ENCODE peak calls at places on chromosome 17, in six cellular contexts. One of them, this sample, is unnamed.

GRCh38 chr17:1365445-1366039 is 34.5 kb downstream of the YWHAE start:
- DNase-seq in tibial nerve: peak; percentile 62
- DNase-seq in stomach: peak; percentile 63
- DNase-seq in cardiac muscle cell: peak; percentile 87
- DNase-seq in endothelial cell of umbilical vein: peak; percentile 86
- DNase-seq in heart right ventricle: peak; percentile 68
- DNase-seq in this sample: peak; percentile 75

GRCh38 chr17:58308985-58309917 is 19.3 kb downstream of the TSPOAP1 start:
- DNase-seq in tibial nerve: no peak
- DNase-seq in heart right ventricle: no peak
- DNase-seq in stomach: peak; percentile 17
- DNase-seq in cardiac muscle cell: no peak
- DNase-seq in endothelial cell of umbilical vein: no peak
- DNase-seq in this sample: no peak

GRCh38 chr17:18179804-18180203 is 3.8 kb upstream of the ALKBH5 start:
- DNase-seq in stomach: no peak
- DNase-seq in endothelial cell of umbilical vein: no peak
- DNase-seq in cardiac muscle cell: no peak
- DNase-seq in heart right ventricle: no peak
- DNase-seq in tibial nerve: no peak
- DNase-seq in this sample: no peak

GRCh38 chr17:72409405-72410002 is 288.7 kb downstream of the SOX9 start:
- DNase-seq in tibial nerve: no peak
- DNase-seq in stomach: no peak
- DNase-seq in cardiac muscle cell: no peak
- DNase-seq in heart right ventricle: no peak
- DNase-seq in endothelial cell of umbilical vein: no peak
- DNase-seq in this sample: no peak

GRCh38 chr17:65750678-65751077 is 189.2 kb upstream of the AXIN2 start:
- DNase-seq in tibial nerve: peak; percentile 27
- DNase-seq in endothelial cell of umbilical vein: peak; percentile 62
- DNase-seq in stomach: peak; percentile 87
- DNase-seq in heart right ventricle: peak; percentile 56
- DNase-seq in cardiac muscle cell: peak; percentile 92
- DNase-seq in this sample: peak; percentile 75

GRCh38 chr17:65627892-65628622 is 66.6 kb upstream of the AXIN2 start:
- DNase-seq in stomach: peak; percentile 67
- DNase-seq in heart right ventricle: no peak
- DNase-seq in endothelial cell of umbilical vein: no peak
- DNase-seq in cardiac muscle cell: peak; percentile 24
- DNase-seq in tibial nerve: no peak
- DNase-seq in this sample: peak; percentile 95

GRCh38 chr17:41937970-41938851 is 7.8 kb downstream of the ODAD4 start:
- DNase-seq in stomach: peak; percentile 49
- DNase-seq in endothelial cell of umbilical vein: no peak
- DNase-seq in heart right ventricle: peak; percentile 62
- DNase-seq in cardiac muscle cell: no peak
- DNase-seq in tibial nerve: no peak
- DNase-seq in this sample: no peak

GRCh38 chr17:17547210-17547764 is 44.2 kb downstream of the PEMT start:
- DNase-seq in stomach: no peak
- DNase-seq in tibial nerve: no peak
- DNase-seq in cardiac muscle cell: no peak
- DNase-seq in endothelial cell of umbilical vein: no peak
- DNase-seq in heart right ventricle: no peak
- DNase-seq in this sample: no peak

GRCh38 chr17:78148286-78149016 is 2.3 kb downstream of the C17orf99 start:
- DNase-seq in heart right ventricle: no peak
- DNase-seq in endothelial cell of umbilical vein: no peak
- DNase-seq in tibial nerve: no peak
- DNase-seq in stomach: no peak
- DNase-seq in cardiac muscle cell: no peak
- DNase-seq in this sample: no peak

GRCh38 chr17:72287586-72287985 is 166.8 kb downstream of the SOX9 start:
- DNase-seq in endothelial cell of umbilical vein: no peak
- DNase-seq in cardiac muscle cell: no peak
- DNase-seq in stomach: peak; percentile 77
- DNase-seq in tibial nerve: no peak
- DNase-seq in heart right ventricle: no peak
- DNase-seq in this sample: no peak

GRCh38 chr17:46943511-46944393 is 20.8 kb downstream of the GOSR2 start:
- DNase-seq in stomach: no peak
- DNase-seq in tibial nerve: peak; percentile 18
- DNase-seq in cardiac muscle cell: peak; percentile 38
- DNase-seq in endothelial cell of umbilical vein: peak; percentile 35
- DNase-seq in heart right ventricle: no peak
- DNase-seq in this sample: peak; percentile 25

GRCh38 chr17:1153795-1154546 is 25.8 kb downstream of the ABR start:
- DNase-seq in tibial nerve: peak; percentile 22
- DNase-seq in cardiac muscle cell: peak; percentile 92
- DNase-seq in stomach: no peak
- DNase-seq in heart right ventricle: no peak
- DNase-seq in endothelial cell of umbilical vein: no peak
- DNase-seq in this sample: peak; percentile 50

GRCh38 chr17:81911277-81911961 is at the start of gene PCYT2:
- DNase-seq in cardiac muscle cell: peak; percentile 89
- DNase-seq in heart right ventricle: peak; percentile 89
- DNase-seq in tibial nerve: peak; percentile 77
- DNase-seq in endothelial cell of umbilical vein: peak; percentile 71
- DNase-seq in stomach: peak; percentile 96
- DNase-seq in this sample: peak; percentile 62

GRCh38 chr17:65867014-65867413 is 305.6 kb upstream of the AXIN2 start:
- DNase-seq in heart right ventricle: no peak
- DNase-seq in tibial nerve: no peak
- DNase-seq in stomach: no peak
- DNase-seq in endothelial cell of umbilical vein: no peak
- DNase-seq in cardiac muscle cell: no peak
- DNase-seq in this sample: no peak

GRCh38 chr17:2059125-2059836 is 4.4 kb downstream of the HIC1 start:
- DNase-seq in tibial nerve: no peak
- DNase-seq in cardiac muscle cell: no peak
- DNase-seq in stomach: no peak
- DNase-seq in heart right ventricle: no peak
- DNase-seq in endothelial cell of umbilical vein: no peak
- DNase-seq in this sample: no peak

GRCh38 chr17:75181608-75182318 is 996 bp downstream of the SUMO2 start:
- DNase-seq in cardiac muscle cell: peak; percentile 24
- DNase-seq in endothelial cell of umbilical vein: peak; percentile 38
- DNase-seq in stomach: peak; percentile 28
- DNase-seq in heart right ventricle: peak; percentile 14
- DNase-seq in tibial nerve: peak; percentile 20
- DNase-seq in this sample: no peak

GRCh38 chr17:75182319-75182568 is 515 bp downstream of the SUMO2 start:
- DNase-seq in heart right ventricle: no peak
- DNase-seq in stomach: peak; percentile 26
- DNase-seq in cardiac muscle cell: no peak
- DNase-seq in endothelial cell of umbilical vein: no peak
- DNase-seq in tibial nerve: no peak
- DNase-seq in this sample: no peak

GRCh38 chr17:75183999-75184884 is 1.5 kb upstream of the SUMO2 start:
- DNase-seq in endothelial cell of umbilical vein: no peak
- DNase-seq in cardiac muscle cell: no peak
- DNase-seq in heart right ventricle: no peak
- DNase-seq in tibial nerve: no peak
- DNase-seq in stomach: no peak
- DNase-seq in this sample: no peak

GRCh38 chr17:75181110-75181509 is 1.6 kb downstream of the SUMO2 start:
- DNase-seq in stomach: no peak
- DNase-seq in endothelial cell of umbilical vein: peak; percentile 23
- DNase-seq in heart right ventricle: no peak
- DNase-seq in cardiac muscle cell: no peak
- DNase-seq in tibial nerve: no peak
- DNase-seq in this sample: no peak

GRCh38 chr17:75182569-75183436 is at the start of gene SUMO2:
- DNase-seq in cardiac muscle cell: peak; percentile 98
- DNase-seq in heart right ventricle: peak; percentile 95
- DNase-seq in tibial nerve: peak; percentile 91
- DNase-seq in stomach: peak; percentile 97
- DNase-seq in endothelial cell of umbilical vein: peak; percentile 96
- DNase-seq in this sample: peak; percentile 88
- TF ChIP-seq CTCF in cardiac muscle cell: peak; percentile 25
- TF ChIP-seq CTCF in heart right ventricle: peak; percentile 40
- TF ChIP-seq CTCF in tibial nerve: peak; percentile 64
- TF ChIP-seq CTCF in stomach: peak; percentile 32
- TF ChIP-seq CTCF in endothelial cell of umbilical vein: peak; percentile 42
- TF ChIP-seq CTCF in this sample: peak; percentile 19

GRCh38 chr17:40558300-40558584 is 7.0 kb downstream of the CCR7 start:
- DNase-seq in tibial nerve: no peak
- DNase-seq in cardiac muscle cell: no peak
- DNase-seq in stomach: peak; percentile 9
- DNase-seq in endothelial cell of umbilical vein: no peak
- DNase-seq in heart right ventricle: no peak
- DNase-seq in this sample: no peak
- H3K27ac ChIP-seq in tibial nerve: peak overlapping the region; percentile 63
- H3K27ac ChIP-seq in cardiac muscle cell: no peak overlapping the region
- H3K27ac ChIP-seq in stomach: peak overlapping the region; percentile 77
- H3K27ac ChIP-seq in endothelial cell of umbilical vein: no peak overlapping the region
- H3K27ac ChIP-seq in heart right ventricle: no peak overlapping the region
- H3K27ac ChIP-seq in this sample: no peak overlapping the region

DNA sequence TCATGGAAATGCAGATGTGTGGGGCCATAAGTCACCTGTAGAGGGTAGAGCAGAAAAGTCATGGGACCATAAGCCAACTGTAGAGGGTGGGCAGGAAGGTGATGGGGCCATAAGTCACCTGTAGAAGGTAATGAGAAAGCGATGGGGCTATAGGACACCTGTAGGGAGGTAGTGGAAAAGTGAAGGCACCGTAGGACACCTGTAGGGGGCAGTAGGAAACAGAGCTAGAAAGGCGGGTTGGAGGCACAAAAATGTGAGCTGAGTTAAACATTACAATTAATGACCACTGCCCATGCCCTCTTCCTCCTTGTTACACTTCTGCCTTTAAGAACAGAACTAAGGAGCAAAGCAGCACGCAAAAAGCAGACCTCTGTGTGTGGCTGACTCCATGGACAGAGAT is 150.1 kb downstream of the SHISA6 start:
- DNase-seq in cardiac muscle cell: no peak
- DNase-seq in endothelial cell of umbilical vein: no peak
- DNase-seq in heart right ventricle: no peak
- DNase-seq in tibial nerve: no peak
- DNase-seq in stomach: no peak
- DNase-seq in this sample: no peak
- TF ChIP-seq CTCF in cardiac muscle cell: no peak
- TF ChIP-seq CTCF in endothelial cell of umbilical vein: no peak
- TF ChIP-seq CTCF in heart right ventricle: no peak
- TF ChIP-seq CTCF in tibial nerve: no peak
- TF ChIP-seq CTCF in stomach: no peak
- TF ChIP-seq CTCF in this sample: no peak

GRCh38 chr17:43696891-43697290 is 35.2 kb upstream of the MEOX1 start:
- DNase-seq in heart right ventricle: no peak
- DNase-seq in tibial nerve: no peak
- DNase-seq in cardiac muscle cell: no peak
- DNase-seq in endothelial cell of umbilical vein: no peak
- DNase-seq in stomach: no peak
- DNase-seq in this sample: no peak
- H3K27ac ChIP-seq in heart right ventricle: no peak overlapping the region
- H3K27ac ChIP-seq in tibial nerve: no peak overlapping the region
- H3K27ac ChIP-seq in cardiac muscle cell: no peak overlapping the region
- H3K27ac ChIP-seq in endothelial cell of umbilical vein: no peak overlapping the region
- H3K27ac ChIP-seq in stomach: no peak overlapping the region
- H3K27ac ChIP-seq in this sample: no peak overlapping the region

GRCh38 chr17:69336996-69337395 is 10.1 kb upstream of the ABCA5 start:
- DNase-seq in endothelial cell of umbilical vein: no peak
- DNase-seq in heart right ventricle: no peak
- DNase-seq in stomach: no peak
- DNase-seq in tibial nerve: no peak
- DNase-seq in cardiac muscle cell: no peak
- DNase-seq in this sample: no peak

GRCh38 chr17:69331746-69332145 is 4.8 kb upstream of the ABCA5 start:
- DNase-seq in tibial nerve: no peak
- DNase-seq in cardiac muscle cell: no peak
- DNase-seq in endothelial cell of umbilical vein: no peak
- DNase-seq in heart right ventricle: no peak
- DNase-seq in stomach: no peak
- DNase-seq in this sample: no peak

GRCh38 chr17:69336580-69336979 is 9.6 kb upstream of the ABCA5 start:
- DNase-seq in endothelial cell of umbilical vein: no peak
- DNase-seq in heart right ventricle: no peak
- DNase-seq in tibial nerve: no peak
- DNase-seq in cardiac muscle cell: no peak
- DNase-seq in stomach: no peak
- DNase-seq in this sample: no peak

GRCh38 chr17:69339937-69340336 is 13.0 kb upstream of the ABCA5 start:
- DNase-seq in cardiac muscle cell: no peak
- DNase-seq in stomach: no peak
- DNase-seq in endothelial cell of umbilical vein: no peak
- DNase-seq in tibial nerve: no peak
- DNase-seq in heart right ventricle: no peak
- DNase-seq in this sample: no peak

DNA sequence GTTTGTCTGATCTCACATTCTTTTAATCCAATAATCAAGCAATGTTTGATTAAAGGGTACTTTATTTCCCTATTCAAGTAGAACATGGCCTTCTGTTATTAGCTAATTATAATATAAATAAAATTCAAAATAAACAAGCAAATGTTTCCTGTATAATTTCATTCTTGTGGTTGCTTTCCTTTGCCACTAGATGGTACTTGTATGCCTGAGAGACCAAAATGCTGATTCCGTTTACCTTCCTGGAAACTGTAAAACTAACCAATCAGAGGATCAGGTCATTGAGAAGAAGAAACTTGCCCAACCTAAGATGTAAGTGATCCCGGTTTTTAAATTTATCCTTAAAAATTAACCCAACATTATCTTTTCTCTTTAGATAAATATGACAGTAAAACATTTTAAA is 8.1 kb upstream of the ABCA5 start:
- DNase-seq in endothelial cell of umbilical vein: peak; percentile 46
- DNase-seq in cardiac muscle cell: peak; percentile 54
- DNase-seq in tibial nerve: no peak
- DNase-seq in heart right ventricle: no peak
- DNase-seq in stomach: no peak
- DNase-seq in this sample: no peak
- TF ChIP-seq CTCF in endothelial cell of umbilical vein: peak; percentile 30
- TF ChIP-seq CTCF in cardiac muscle cell: peak; percentile 46
- TF ChIP-seq CTCF in tibial nerve: no peak
- TF ChIP-seq CTCF in heart right ventricle: peak; percentile 59
- TF ChIP-seq CTCF in stomach: peak; percentile 52
- TF ChIP-seq CTCF in this sample: peak; percentile 29

DNA sequence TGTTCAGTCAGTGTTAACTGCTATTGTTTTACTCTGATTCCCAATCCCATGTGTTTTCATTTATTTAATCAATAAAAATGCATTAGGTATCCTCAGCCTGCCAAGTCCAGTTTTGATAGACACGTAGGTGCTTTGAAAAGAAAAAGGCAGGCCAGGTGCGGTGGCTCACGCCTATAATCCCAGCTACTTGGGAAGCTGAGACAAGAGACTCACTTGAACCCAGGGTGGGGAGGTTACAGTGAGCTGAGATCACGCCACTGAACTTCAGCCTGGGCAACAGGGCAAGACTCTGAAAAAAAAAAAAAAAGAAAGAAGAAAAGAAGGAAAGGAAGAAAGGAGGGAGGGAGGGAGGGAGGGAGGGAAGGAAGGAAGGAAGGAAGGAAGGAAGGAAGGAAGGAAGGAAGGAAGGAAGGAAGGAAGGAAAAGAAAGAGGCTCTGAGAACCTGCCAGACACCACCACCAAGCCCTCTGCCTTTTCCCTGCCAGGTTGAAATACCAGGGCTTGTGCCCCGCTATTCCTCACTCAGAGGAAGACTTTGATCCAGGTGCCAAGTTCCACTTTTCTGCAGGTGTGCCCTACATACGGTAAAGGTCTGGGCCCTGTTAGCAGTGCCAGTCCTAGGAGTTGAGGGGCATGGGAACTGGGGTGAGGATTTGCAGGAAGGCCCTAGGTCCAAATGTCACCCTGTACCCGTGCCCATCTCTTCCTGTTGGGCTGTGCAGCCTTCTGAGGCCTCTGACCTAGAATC is 10.1 kb upstream of the KCNH6 start:
- DNase-seq in stomach: no peak
- DNase-seq in cardiac muscle cell: no peak
- DNase-seq in heart right ventricle: no peak
- DNase-seq in tibial nerve: no peak
- DNase-seq in endothelial cell of umbilical vein: no peak
- DNase-seq in this sample: no peak
- H3K27ac ChIP-seq in stomach: no peak overlapping the region
- H3K27ac ChIP-seq in cardiac muscle cell: no peak overlapping the region
- H3K27ac ChIP-seq in heart right ventricle: no peak overlapping the region
- H3K27ac ChIP-seq in tibial nerve: no peak overlapping the region
- H3K27ac ChIP-seq in endothelial cell of umbilical vein: no peak overlapping the region
- H3K27ac ChIP-seq in this sample: no peak overlapping the region

This sample was measured in brain microvascular endothelial cell.